ENCODE peak calls at places on chromosomes 1 and 21, in four cellular contexts. One of them, this sample, is unnamed.

GRCh38 chr1:167330601-167331293 is 110.1 kb downstream of the POU2F1 start:
- DNase-seq in mammary epithelial cell: no peak
- DNase-seq in B cell: no peak
- DNase-seq in Calu3: no peak
- DNase-seq in this sample: no peak

GRCh38 chr1:43653893-43654292 is 3.9 kb downstream of the KDM4A start:
- DNase-seq in mammary epithelial cell: no peak
- DNase-seq in B cell: no peak
- DNase-seq in Calu3: no peak
- DNase-seq in this sample: no peak

GRCh38 chr1:22753396-22754083 is 42.9 kb downstream of the EPHB2 start:
- DNase-seq in mammary epithelial cell: no peak
- DNase-seq in B cell: no peak
- DNase-seq in Calu3: no peak
- DNase-seq in this sample: no peak

GRCh38 chr1:41241748-41242644 is at the start of gene SCMH1:
- DNase-seq in mammary epithelial cell: peak; percentile 25
- DNase-seq in B cell: peak; percentile 79
- DNase-seq in Calu3: peak; percentile 52
- DNase-seq in this sample: peak; percentile 44

GRCh38 chr1:116262207-116262994 is 110.6 kb upstream of the ATP1A1 start:
- DNase-seq in mammary epithelial cell: no peak
- DNase-seq in B cell: peak; percentile 33
- DNase-seq in Calu3: no peak
- DNase-seq in this sample: no peak

GRCh38 chr1:41475859-41476567 is 8.5 kb downstream of the EDN2 start:
- DNase-seq in mammary epithelial cell: peak; percentile 47
- DNase-seq in B cell: no peak
- DNase-seq in Calu3: no peak
- DNase-seq in this sample: no peak

GRCh38 chr1:29525941-29526340 is 289.6 kb downstream of the PTPRU start:
- DNase-seq in mammary epithelial cell: no peak
- DNase-seq in B cell: no peak
- DNase-seq in Calu3: no peak
- DNase-seq in this sample: no peak

GRCh38 chr1:22739648-22740385 is 29.2 kb downstream of the EPHB2 start:
- DNase-seq in mammary epithelial cell: no peak
- DNase-seq in B cell: no peak
- DNase-seq in Calu3: no peak
- DNase-seq in this sample: no peak

GRCh38 chr1:5722635-5723157 is 269.5 kb downstream of the NPHP4 start:
- DNase-seq in mammary epithelial cell: no peak
- DNase-seq in B cell: no peak
- DNase-seq in Calu3: no peak
- DNase-seq in this sample: no peak

GRCh38 chr1:206489980-206490534 is 17.3 kb upstream of the RASSF5 start:
- DNase-seq in mammary epithelial cell: peak; percentile 47
- DNase-seq in B cell: peak; percentile 71
- DNase-seq in Calu3: peak; percentile 84
- DNase-seq in this sample: peak; percentile 74

GRCh38 chr1:235642021-235642942 is 7.3 kb downstream of the GNG4 start:
- DNase-seq in mammary epithelial cell: peak; percentile 61
- DNase-seq in B cell: peak; percentile 22
- DNase-seq in Calu3: peak; percentile 71
- DNase-seq in this sample: no peak

GRCh38 chr1:48036693-48037386 is 39.7 kb upstream of the TRABD2B start:
- DNase-seq in mammary epithelial cell: peak; percentile 79
- DNase-seq in B cell: no peak
- DNase-seq in Calu3: no peak
- DNase-seq in this sample: no peak

GRCh38 chr1:210244746-210245367 is 12.3 kb downstream of the SERTAD4 start:
- DNase-seq in mammary epithelial cell: no peak
- DNase-seq in B cell: no peak
- DNase-seq in Calu3: no peak
- DNase-seq in this sample: no peak

GRCh38 chr1:82387070-82387366 is 586.3 kb downstream of the ADGRL2 start:
- DNase-seq in mammary epithelial cell: no peak
- DNase-seq in B cell: no peak
- DNase-seq in Calu3: no peak
- DNase-seq in this sample: no peak

GRCh38 chr1:115364776-115365155 is 26.7 kb upstream of the NGF start:
- DNase-seq in mammary epithelial cell: no peak
- DNase-seq in B cell: no peak
- DNase-seq in Calu3: no peak
- DNase-seq in this sample: no peak

GRCh38 chr1:115492019-115492595 is 149.7 kb upstream of the VANGL1 start:
- DNase-seq in mammary epithelial cell: no peak
- DNase-seq in B cell: no peak
- DNase-seq in Calu3: no peak
- DNase-seq in this sample: no peak

GRCh38 chr1:196466656-196467055 is 141.6 kb downstream of the KCNT2 start:
- DNase-seq in mammary epithelial cell: peak; percentile 72
- DNase-seq in B cell: no peak
- DNase-seq in Calu3: no peak
- DNase-seq in this sample: no peak

GRCh38 chr1:95742591-95743089 is 508.6 kb downstream of the RWDD3 start:
- DNase-seq in mammary epithelial cell: peak; percentile 99
- DNase-seq in B cell: no peak
- DNase-seq in Calu3: peak; percentile 71
- DNase-seq in this sample: no peak

GRCh38 chr1:58006421-58007032 is 540.0 kb downstream of the OMA1 start:
- DNase-seq in mammary epithelial cell: no peak
- DNase-seq in B cell: no peak
- DNase-seq in Calu3: no peak
- DNase-seq in this sample: no peak

GRCh38 chr1:169245706-169246105 is 121.9 kb downstream of the NME7 start:
- DNase-seq in mammary epithelial cell: no peak
- DNase-seq in B cell: no peak
- DNase-seq in Calu3: no peak
- DNase-seq in this sample: no peak

GRCh38 chr21:32406405-32406804 is 6.1 kb upstream of the EVA1C start:
- DNase-seq in mammary epithelial cell: peak; percentile 37
- DNase-seq in B cell: no peak
- DNase-seq in Calu3: no peak
- DNase-seq in this sample: no peak

GRCh38 chr1:193558491-193559028 is 372.1 kb upstream of the B3GALT2 start:
- DNase-seq in mammary epithelial cell: peak; percentile 55
- DNase-seq in B cell: no peak
- DNase-seq in Calu3: peak; percentile 72
- DNase-seq in this sample: no peak

GRCh38 chr1:115433483-115433882 is 95.4 kb upstream of the NGF start:
- DNase-seq in mammary epithelial cell: no peak
- DNase-seq in B cell: no peak
- DNase-seq in Calu3: no peak
- DNase-seq in this sample: no peak

GRCh38 chr1:108200627-108201106 is 524 bp upstream of the SLC25A24 start:
- DNase-seq in mammary epithelial cell: peak; percentile 79
- DNase-seq in B cell: peak; percentile 62
- DNase-seq in Calu3: peak; percentile 28
- DNase-seq in this sample: no peak

GRCh38 chr1:93619507-93620168 is 62.0 kb downstream of the BCAR3 start:
- DNase-seq in mammary epithelial cell: no peak
- DNase-seq in B cell: no peak
- DNase-seq in Calu3: peak; percentile 14
- DNase-seq in this sample: no peak

GRCh38 chr1:94416901-94417701 is 1.1 kb upstream of the ABCD3 start:
- DNase-seq in mammary epithelial cell: peak; percentile 77
- DNase-seq in B cell: no peak
- DNase-seq in Calu3: peak; percentile 19
- DNase-seq in this sample: no peak

GRCh38 chr1:77655431-77655974 is 27.0 kb downstream of the ZZZ3 start:
- DNase-seq in mammary epithelial cell: no peak
- DNase-seq in B cell: no peak
- DNase-seq in Calu3: no peak
- DNase-seq in this sample: no peak

GRCh38 chr21:22925032-22925431 is 1926.8 kb downstream of the NCAM2 start:
- DNase-seq in mammary epithelial cell: no peak
- DNase-seq in B cell: no peak
- DNase-seq in Calu3: no peak
- DNase-seq in this sample: no peak

GRCh38 chr1:210883821-210884220 is 250.1 kb downstream of the KCNH1 start:
- DNase-seq in mammary epithelial cell: peak; percentile 44
- DNase-seq in B cell: no peak
- DNase-seq in Calu3: no peak
- DNase-seq in this sample: no peak

GRCh38 chr1:206804156-206804737 is 32.0 kb upstream of the IL10 start:
- DNase-seq in mammary epithelial cell: no peak
- DNase-seq in B cell: no peak
- DNase-seq in Calu3: no peak
- DNase-seq in this sample: no peak

GRCh38 chr1:155688318-155689121 is at the start of the genes DAP3 and YY1AP1:
- DNase-seq in mammary epithelial cell: peak; percentile 91
- DNase-seq in B cell: peak; percentile 95
- DNase-seq in Calu3: peak; percentile 93
- DNase-seq in this sample: peak; percentile 74

GRCh38 chr1:173580081-173580480 is 22.8 kb downstream of the SLC9C2 start:
- DNase-seq in mammary epithelial cell: no peak
- DNase-seq in B cell: no peak
- DNase-seq in Calu3: no peak
- DNase-seq in this sample: no peak

GRCh38 chr1:203327684-203328457 is 22.6 kb downstream of the BTG2 start:
- DNase-seq in mammary epithelial cell: peak; percentile 63
- DNase-seq in B cell: peak; percentile 81
- DNase-seq in Calu3: peak; percentile 65
- DNase-seq in this sample: no peak

GRCh38 chr1:43317817-43318471 is 17.2 kb downstream of the TIE1 start:
- DNase-seq in mammary epithelial cell: no peak
- DNase-seq in B cell: no peak
- DNase-seq in Calu3: no peak
- DNase-seq in this sample: no peak

DNA sequence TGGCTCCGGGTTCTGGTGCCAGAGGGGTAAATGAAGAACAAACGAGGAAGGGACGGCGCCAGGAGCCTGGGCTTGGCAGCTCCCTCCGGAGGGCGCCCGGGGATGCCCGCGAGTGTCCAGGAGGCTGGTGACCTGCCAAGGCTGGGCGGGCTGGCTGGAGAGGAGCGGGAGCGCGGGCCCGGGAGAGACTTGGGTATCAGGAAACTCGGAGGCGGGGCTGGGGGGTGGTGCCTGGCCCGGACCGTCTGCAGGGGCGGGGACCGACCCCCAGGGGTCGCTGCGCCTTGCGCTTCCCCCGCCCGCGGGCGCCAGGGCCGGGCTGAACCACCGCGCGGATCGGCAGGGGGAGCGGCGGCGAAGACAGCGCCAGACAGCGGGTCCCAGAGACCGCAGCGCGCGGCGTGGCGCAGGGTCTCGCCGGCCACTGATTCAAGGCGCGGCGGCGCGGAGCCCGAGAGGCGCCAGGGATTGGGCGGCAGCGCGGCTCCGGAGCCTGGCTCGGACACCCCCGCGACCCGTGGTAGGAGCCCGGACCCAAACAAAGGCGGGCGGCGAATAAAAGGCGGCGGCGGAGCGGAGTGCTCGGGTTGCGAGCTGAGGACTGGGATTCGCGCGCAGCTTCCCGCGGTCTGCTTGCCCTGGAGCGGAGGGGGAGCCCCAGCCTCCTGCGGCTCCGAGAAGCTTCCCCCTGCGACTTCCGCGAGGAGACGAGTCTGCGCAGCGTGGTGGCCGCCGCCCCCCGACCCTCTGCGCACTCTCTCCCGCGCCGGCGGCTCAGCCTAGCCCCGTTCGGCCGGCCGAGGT is at the start of gene DISP3:
- DNase-seq in mammary epithelial cell: peak; percentile 63
- DNase-seq in B cell: peak; percentile 87
- DNase-seq in Calu3: peak; percentile 81
- DNase-seq in this sample: peak; percentile 79
- TF ChIP-seq CTCF in mammary epithelial cell: peak; percentile 43
- TF ChIP-seq CTCF in B cell: peak; percentile 78
- TF ChIP-seq CTCF in Calu3: peak; percentile 62
- TF ChIP-seq CTCF in this sample: peak; percentile 89

GRCh38 chr1:7576946-7577657 is 194.0 kb upstream of the VAMP3 start:
- DNase-seq in mammary epithelial cell: no peak
- DNase-seq in B cell: no peak
- DNase-seq in Calu3: peak; percentile 21
- DNase-seq in this sample: no peak
- TF ChIP-seq CTCF in mammary epithelial cell: no peak
- TF ChIP-seq CTCF in B cell: no peak
- TF ChIP-seq CTCF in Calu3: no peak
- TF ChIP-seq CTCF in this sample: peak; percentile 40

DNA sequence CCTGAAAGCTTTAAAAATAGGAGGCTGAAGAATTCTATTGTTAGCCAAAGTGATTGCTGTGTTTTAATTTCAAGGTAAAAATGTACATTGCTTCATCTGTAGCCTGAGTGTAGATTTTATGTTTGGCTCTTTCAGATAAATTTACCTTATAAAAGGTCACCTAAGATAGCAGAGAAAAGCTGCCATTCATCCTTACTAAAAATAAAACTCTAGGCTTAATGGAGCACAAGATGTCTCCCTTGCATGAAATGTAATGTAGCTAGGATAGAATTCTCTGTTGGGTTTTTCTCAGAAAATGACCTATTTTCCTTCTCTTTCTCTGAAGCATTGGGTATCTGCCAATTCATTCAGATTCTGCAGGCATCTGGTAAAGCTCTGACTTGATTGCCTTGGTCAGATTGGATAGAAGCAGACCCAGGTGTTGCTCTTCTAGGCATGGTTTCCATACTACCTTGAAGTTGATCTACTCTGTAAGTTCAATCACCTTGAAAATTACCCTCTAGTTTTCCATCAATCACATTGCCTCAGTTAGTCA is 176.6 kb upstream of the GORAB start:
- DNase-seq in mammary epithelial cell: no peak
- DNase-seq in B cell: no peak
- DNase-seq in Calu3: no peak
- DNase-seq in this sample: no peak
- TF ChIP-seq CTCF in mammary epithelial cell: no peak
- TF ChIP-seq CTCF in B cell: no peak
- TF ChIP-seq CTCF in Calu3: no peak
- TF ChIP-seq CTCF in this sample: no peak

GRCh38 chr1:230220478-230220877 is 153.4 kb downstream of the GALNT2 start:
- DNase-seq in mammary epithelial cell: no peak
- DNase-seq in B cell: no peak
- DNase-seq in Calu3: no peak
- DNase-seq in this sample: no peak

GRCh38 chr1:230224101-230224927 is 157.3 kb downstream of the GALNT2 start:
- DNase-seq in mammary epithelial cell: no peak
- DNase-seq in B cell: no peak
- DNase-seq in Calu3: no peak
- DNase-seq in this sample: no peak

GRCh38 chr1:230220907-230221306 is 153.9 kb downstream of the GALNT2 start:
- DNase-seq in mammary epithelial cell: no peak
- DNase-seq in B cell: no peak
- DNase-seq in Calu3: no peak
- DNase-seq in this sample: no peak

GRCh38 chr1:230219174-230220067 is 152.4 kb downstream of the GALNT2 start:
- DNase-seq in mammary epithelial cell: no peak
- DNase-seq in B cell: no peak
- DNase-seq in Calu3: no peak
- DNase-seq in this sample: no peak

DNA sequence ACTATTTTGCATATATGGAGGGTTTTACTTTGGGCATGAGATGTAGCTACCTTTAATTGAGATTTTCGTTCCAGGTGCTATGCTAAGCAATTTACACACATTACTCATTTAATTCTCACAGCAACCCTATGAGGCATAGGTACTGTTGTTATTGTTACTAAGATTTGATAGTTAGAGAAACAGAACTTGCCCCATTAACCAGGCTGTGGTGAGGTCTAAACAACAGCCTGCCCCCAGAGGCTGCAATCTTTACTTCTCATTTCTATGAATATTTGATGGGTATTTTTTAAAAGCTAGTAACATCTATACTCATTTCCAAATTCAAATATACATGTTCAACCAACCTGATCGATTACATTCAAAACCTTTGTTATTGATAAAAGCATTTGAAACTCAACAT is 155.6 kb downstream of the GALNT2 start:
- DNase-seq in mammary epithelial cell: no peak
- DNase-seq in B cell: no peak
- DNase-seq in Calu3: no peak
- DNase-seq in this sample: no peak
- TF ChIP-seq CTCF in mammary epithelial cell: no peak
- TF ChIP-seq CTCF in B cell: peak; percentile 39
- TF ChIP-seq CTCF in Calu3: no peak
- TF ChIP-seq CTCF in this sample: no peak